ENCODE peak calls at places on chromosomes 7 and 10, in seven cellular contexts. B is body of pancreas, Q is cardiac muscle cell, F is breast epithelium, I is astrocyte, X is lower lobe of right lung, Z is left lung. J is an unnamed sample. For H3K4me1, the result is how much of the 10 kb centered on the place peaks cover.

GRCh38 chr7:30164567-30164966 is 29.8 kb downstream of the MTURN start:
- DNase-seq in B (no peak), Q (peak), F (no peak), I (peak), X (no peak), Z (no peak), J (no peak)

GRCh38 chr10:101568054-101568745 is 19.9 kb downstream of the POLL start:
- DNase-seq in B (no peak), Q (no peak), F (no peak), I (no peak), X (no peak), Z (no peak), J (no peak)

GRCh38 chr10:101323495-101323894 is 30.5 kb upstream of the BTRC start:
- DNase-seq in B (no peak), Q (peak), F (no peak), I (no peak), X (no peak), Z (no peak), J (no peak)

GRCh38 chr10:43024942-43025700 is 51.7 kb upstream of the RET start:
- DNase-seq in B (no peak), Q (no peak), F (no peak), I (no peak), X (no peak), Z (no peak), J (no peak)

GRCh38 chr10:70715853-70716795 is 43.8 kb downstream of the ADAMTS14 start:
- DNase-seq in B (no peak), Q (no peak), F (no peak), I (peak), X (no peak), Z (no peak), J (no peak)

GRCh38 chr10:91613411-91614253 is 19.2 kb downstream of the PPP1R3C start:
- DNase-seq in B (no peak), Q (no peak), F (no peak), I (peak), X (no peak), Z (no peak), J (no peak)

GRCh38 chr7:26910221-26910620 is 45.8 kb upstream of the SKAP2 start:
- DNase-seq in B (no peak), Q (no peak), F (no peak), I (peak), X (no peak), Z (peak), J (no peak)

GRCh38 chr7:158031820-158032424 is 555.7 kb downstream of the PTPRN2 start:
- DNase-seq in B (no peak), Q (no peak), F (no peak), I (no peak), X (no peak), Z (peak), J (no peak)

GRCh38 chr7:154744226-154744860 is 258.6 kb downstream of the PAXIP1 start:
- DNase-seq in B (peak), Q (peak), F (no peak), I (no peak), X (no peak), Z (no peak), J (no peak)

GRCh38 chr10:77805676-77806075 is 120.9 kb downstream of the DLG5 start:
- DNase-seq in B (no peak), Q (no peak), F (no peak), I (no peak), X (peak), Z (no peak), J (no peak)

GRCh38 chr10:76007206-76007605 is 575.8 kb downstream of the LRMDA start:
- DNase-seq in B (no peak), Q (no peak), F (no peak), I (no peak), X (no peak), Z (no peak), J (no peak)

GRCh38 chr7:133051066-133051465 is 30.8 kb downstream of the CHCHD3 start:
- DNase-seq in B (peak), Q (peak), F (no peak), I (peak), X (no peak), Z (no peak), J (no peak)

GRCh38 chr10:75941181-75941580 is 509.8 kb downstream of the LRMDA start:
- DNase-seq in B (no peak), Q (no peak), F (no peak), I (no peak), X (no peak), Z (no peak), J (no peak)

GRCh38 chr10:59856104-59856503 is 50.3 kb downstream of the CCDC6 start:
- DNase-seq in B (no peak), Q (no peak), F (no peak), I (no peak), X (no peak), Z (no peak), J (no peak)

GRCh38 chr7:35593896-35594295 is 101.0 kb downstream of the HERPUD2 start:
- DNase-seq in B (peak), Q (no peak), F (no peak), I (no peak), X (no peak), Z (no peak), J (no peak)

GRCh38 chr7:76316984-76317781 is 14.7 kb downstream of the HSPB1 start:
- DNase-seq in B (peak), Q (no peak), F (no peak), I (no peak), X (peak), Z (no peak), J (no peak)

GRCh38 chr7:45202618-45203017 is 45.0 kb downstream of the RAMP3 start:
- DNase-seq in B (no peak), Q (no peak), F (no peak), I (no peak), X (no peak), Z (no peak), J (no peak)

GRCh38 chr7:129793506-129794310 is 159.1 kb downstream of the UBE2H start:
- DNase-seq in B (no peak), Q (no peak), F (no peak), I (no peak), X (no peak), Z (no peak), J (no peak)

GRCh38 chr7:64839910-64840309 is 45.7 kb downstream of the ZNF138 start:
- DNase-seq in B (no peak), Q (no peak), F (no peak), I (no peak), X (no peak), Z (no peak), J (no peak)

GRCh38 chr10:37794305-37794976 is 63.0 kb downstream of the ZNF248 start:
- DNase-seq in B (no peak), Q (no peak), F (no peak), I (no peak), X (no peak), Z (no peak), J (no peak)

GRCh38 chr10:112524637-112525036 is 77.6 kb downstream of the VTI1A start:
- DNase-seq in B (no peak), Q (no peak), F (no peak), I (peak), X (no peak), Z (no peak), J (no peak)

GRCh38 chr10:6917125-6917524 is 337.0 kb upstream of the PRKCQ start:
- DNase-seq in B (peak), Q (no peak), F (no peak), I (no peak), X (no peak), Z (no peak), J (no peak)

GRCh38 chr7:76357379-76358052 is 1.3 kb downstream of the YWHAG start:
- DNase-seq in B (no peak), Q (no peak), F (no peak), I (no peak), X (no peak), Z (no peak), J (no peak)

GRCh38 chr7:12685550-12685949 is 1.9 kb upstream of the ARL4A start:
- DNase-seq in B (peak), Q (peak), F (no peak), I (peak), X (no peak), Z (no peak), J (no peak)

GRCh38 chr10:13624630-13625029 is 37.9 kb downstream of the PRPF18 start:
- DNase-seq in B (no peak), Q (no peak), F (no peak), I (no peak), X (no peak), Z (no peak), J (no peak)

GRCh38 chr7:16743207-16743606 is 10.3 kb upstream of the TSPAN13 start:
- DNase-seq in B (no peak), Q (no peak), F (no peak), I (peak), X (no peak), Z (no peak), J (no peak)

GRCh38 chr7:34011017-34011680 is 105.8 kb downstream of the BMPER start:
- DNase-seq in B (no peak), Q (no peak), F (no peak), I (no peak), X (no peak), Z (no peak), J (no peak)

GRCh38 chr10:122682522-122682921 is 17.1 kb downstream of the C10orf120 start:
- DNase-seq in B (no peak), Q (no peak), F (no peak), I (no peak), X (no peak), Z (no peak), J (no peak)

GRCh38 chr10:34522542-34522941 is 292.6 kb downstream of the PARD3 start:
- DNase-seq in B (no peak), Q (peak), F (no peak), I (no peak), X (no peak), Z (no peak), J (no peak)

GRCh38 chr7:111043533-111043932 is 47.4 kb upstream of the LRRN3 start:
- DNase-seq in B (no peak), Q (no peak), F (no peak), I (no peak), X (no peak), Z (no peak), J (no peak)

GRCh38 chr7:114653391-114654088 is 238.9 kb downstream of the FOXP2 start:
- DNase-seq in B (no peak), Q (peak), F (no peak), I (no peak), X (no peak), Z (no peak), J (no peak)

GRCh38 chr7:155901176-155901575 is 88.9 kb upstream of the SHH start:
- DNase-seq in B (no peak), Q (no peak), F (no peak), I (no peak), X (no peak), Z (no peak), J (no peak)

GRCh38 chr10:61847087-61847486 is 54.4 kb upstream of the ARID5B start:
- DNase-seq in B (no peak), Q (no peak), F (no peak), I (no peak), X (no peak), Z (no peak), J (no peak)

GRCh38 chr10:2584385-2584784 is 483.0 kb upstream of the PFKP start:
- DNase-seq in B (no peak), Q (no peak), F (no peak), I (no peak), X (no peak), Z (no peak), J (no peak)

GRCh38 chr10:14803827-14804226 is 29.1 kb upstream of the FAM107B start:
- DNase-seq in B (no peak), Q (no peak), F (no peak), I (no peak), X (no peak), Z (no peak), J (no peak)

GRCh38 chr7:14507617-14508016 is 394.9 kb downstream of the DGKB start:
- DNase-seq in B (peak), Q (no peak), F (no peak), I (peak), X (no peak), Z (no peak), J (no peak)

GRCh38 chr10:116278832-116279231 is 5.8 kb upstream of the GFRA1 start:
- DNase-seq in B (no peak), Q (no peak), F (no peak), I (peak), X (no peak), Z (no peak), J (no peak)

DNA sequence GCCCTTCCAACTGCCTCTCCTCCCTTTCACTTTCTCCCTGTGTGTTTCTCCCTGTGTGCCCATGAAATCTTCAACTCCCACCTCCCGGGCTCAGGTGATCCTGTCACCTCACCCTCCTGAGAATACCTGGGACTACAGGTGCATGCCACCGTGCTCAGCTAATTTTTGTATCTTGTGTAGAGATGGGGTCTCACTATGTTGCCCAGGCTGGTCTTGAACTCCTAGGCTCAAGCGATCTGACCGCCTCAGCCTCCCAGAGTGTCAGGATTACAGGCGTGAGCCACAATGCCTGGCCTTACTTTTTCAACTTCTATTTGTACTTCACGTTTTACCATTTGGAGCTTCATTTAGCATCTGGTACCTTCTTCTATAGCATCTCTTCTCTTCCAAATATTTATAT is 24.9 kb downstream of the ST8SIA6 start:
- DNase-seq in B (no peak), Q (no peak), F (no peak), I (no peak), X (no peak), Z (no peak), J (no peak)
- H3K4me1 ChIP-seq in B (under half), Q (under half), F (under half), I (under half), X (under half), Z (under half), J (under half)

DNA sequence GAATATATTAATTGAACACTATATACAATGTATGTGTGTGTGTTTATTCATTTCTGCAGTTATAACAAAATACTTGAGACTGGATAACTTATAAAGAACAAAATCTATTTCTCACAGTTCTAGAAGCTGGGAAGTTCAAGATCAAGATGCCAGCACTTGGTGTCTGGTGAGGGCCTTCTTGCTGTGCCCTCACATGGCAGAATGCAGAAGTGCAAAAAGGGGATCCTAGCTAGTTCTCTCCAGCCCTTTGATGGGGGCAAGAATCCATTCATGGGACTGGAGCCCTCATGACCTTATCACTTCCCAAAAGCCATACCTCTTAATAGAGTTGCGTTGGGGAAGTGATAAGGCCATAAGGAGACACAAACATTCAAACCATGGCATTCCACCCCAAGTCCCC is 8.4 kb downstream of the GRB10 start:
- DNase-seq in B (no peak), Q (no peak), F (no peak), I (no peak), X (no peak), Z (no peak), J (no peak)
- TF ChIP-seq CTCF in B (no peak), Q (no peak), F (no peak), I (no peak), X (no peak), Z (no peak), J (no peak)

GRCh38 chr10:123838596-123839310 is 52.9 kb downstream of the CPXM2 start:
- DNase-seq in B (no peak), Q (no peak), F (no peak), I (no peak), X (no peak), Z (no peak), J (peak)

GRCh38 chr10:123840714-123841113 is 50.9 kb downstream of the CPXM2 start:
- DNase-seq in B (no peak), Q (no peak), F (no peak), I (no peak), X (no peak), Z (no peak), J (no peak)

GRCh38 chr10:123842692-123843385 is 48.8 kb downstream of the CPXM2 start:
- DNase-seq in B (no peak), Q (no peak), F (no peak), I (no peak), X (no peak), Z (no peak), J (peak)

GRCh38 chr10:123841115-123841514 is 50.5 kb downstream of the CPXM2 start:
- DNase-seq in B (no peak), Q (no peak), F (no peak), I (no peak), X (no peak), Z (no peak), J (no peak)

DNA sequence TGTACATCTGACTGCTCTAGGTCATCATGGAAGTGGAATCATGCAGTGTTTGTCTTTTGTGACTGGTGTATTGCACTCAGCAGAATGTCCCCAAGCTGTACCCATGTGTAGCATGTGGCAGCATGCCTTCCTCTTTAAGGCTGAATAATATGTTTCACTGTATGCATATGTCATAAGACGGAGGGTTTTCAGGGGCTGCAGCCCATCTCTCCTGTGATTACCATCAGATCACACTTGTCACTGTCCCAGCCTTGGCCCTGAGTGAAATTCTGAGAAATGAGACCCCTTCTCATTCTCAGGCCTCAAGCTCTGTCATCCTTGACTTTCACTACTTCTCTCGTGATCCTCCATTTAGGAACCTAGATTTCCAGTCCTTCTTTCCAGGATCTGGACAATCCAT is 50.0 kb downstream of the CPXM2 start:
- DNase-seq in B (no peak), Q (no peak), F (no peak), I (no peak), X (no peak), Z (no peak), J (peak)
- H3K27ac ChIP-seq in B (no peak), Q (no peak), F (no peak), I (no peak), X (no peak), Z (no peak), J (no peak)

GRCh38 chr10:114825513-114826253 is 4.1 kb downstream of the FHIP2A start:
- DNase-seq in B (peak), Q (no peak), F (no peak), I (peak), X (no peak), Z (no peak), J (no peak)
- H3K4me1 ChIP-seq in B (under half), Q (under half), F (under half), I (under half), X (under half), Z (under half), J (under half)

GRCh38 chr10:124523886-124524285 is 62.3 kb downstream of the LHPP start:
- DNase-seq in B (no peak), Q (no peak), F (no peak), I (peak), X (no peak), Z (no peak), J (no peak)
- TF ChIP-seq CTCF in B (no peak), Q (no peak), F (no peak), I (no peak), X (no peak), Z (no peak), J (no peak)